ENCODE peak calls at places on chromosomes 4 and X, in nine cellular contexts. W is tibial nerve, R is K562, Z is Peyer's patch, A is fibroblast of lung, M is gastrocnemius medialis, L is H1, N is right lobe of liver, G is uterus. I is an unnamed sample. For H3K4me1, the result is how much of the 10 kb centered on the place peaks cover.

GRCh38 chr4:53682196-53682595 is 90.9 kb upstream of the LNX1 start:
- DNase-seq in Z (no peak), G (no peak), W (no peak), A (peak), M (no peak), N (no peak), R (no peak), L (no peak), I (no peak)

GRCh38 chrX:13721819-13722527 is 12.4 kb downstream of the TRAPPC2 start:
- DNase-seq in R (no peak), N (no peak), W (no peak), G (no peak), A (peak), M (no peak), Z (no peak), L (no peak), I (no peak)

GRCh38 chrX:13994104-13994503 is 35.6 kb downstream of the GEMIN8 start:
- DNase-seq in G (no peak), Z (no peak), N (no peak), A (no peak), L (no peak), M (no peak), R (no peak), W (no peak), I (no peak)

GRCh38 chrX:101287402-101287801 is 3.7 kb downstream of the TAF7L start:
- DNase-seq in A (peak), M (no peak), N (no peak), Z (no peak), R (peak), L (no peak), G (no peak), W (no peak), I (no peak)

GRCh38 chrX:154458116-154458953 is at the start of gene PLXNA3:
- DNase-seq in R (peak), N (peak), Z (peak), G (no peak), W (no peak), L (peak), A (peak), M (no peak), I (no peak)

GRCh38 chr4:24794111-24794860 is 1.1 kb upstream of the SOD3 start:
- DNase-seq in M (no peak), A (peak), G (peak), N (no peak), W (no peak), R (no peak), Z (no peak), L (no peak), I (peak)

GRCh38 chrX:68995780-68996551 is 167.1 kb downstream of the EFNB1 start:
- DNase-seq in A (peak), G (peak), L (peak), R (no peak), M (peak), Z (peak), W (no peak), N (peak), I (no peak)

GRCh38 chr4:81040175-81040659 is 9.7 kb downstream of the BMP3 start:
- DNase-seq in Z (no peak), W (no peak), N (no peak), M (no peak), L (no peak), R (peak), G (no peak), A (peak), I (no peak)

GRCh38 chr4:94976371-94977011 is 218.7 kb downstream of the BMPR1B start:
- DNase-seq in M (no peak), W (no peak), L (no peak), N (no peak), G (no peak), Z (no peak), A (peak), R (no peak), I (no peak)

GRCh38 chr4:144582105-144582850 is 63.7 kb upstream of the HHIP start:
- DNase-seq in Z (no peak), L (no peak), A (peak), W (no peak), M (no peak), R (no peak), G (no peak), N (no peak), I (no peak)

GRCh38 chrX:9573282-9574106 is 108.6 kb downstream of the TBL1X start:
- DNase-seq in Z (peak), A (no peak), N (peak), G (no peak), M (no peak), W (no peak), L (peak), R (no peak), I (no peak)

GRCh38 chr4:177228599-177228998 is 81.1 kb upstream of the NEIL3 start:
- DNase-seq in G (no peak), M (no peak), Z (no peak), N (no peak), R (no peak), A (no peak), W (no peak), L (no peak), I (no peak)

GRCh38 chr4:150510176-150510875 is 71.6 kb upstream of the MAB21L2 start:
- DNase-seq in R (no peak), N (no peak), Z (no peak), L (no peak), A (peak), W (no peak), G (no peak), M (no peak), I (no peak)

GRCh38 chr4:37490391-37491347 is 195.5 kb downstream of the RELL1 start:
- DNase-seq in M (no peak), G (no peak), Z (no peak), A (no peak), L (no peak), W (no peak), R (no peak), N (no peak), I (no peak)

GRCh38 chr4:142886566-142886965 is 40.5 kb upstream of the INPP4B start:
- DNase-seq in W (no peak), R (no peak), M (no peak), G (no peak), L (no peak), Z (no peak), A (no peak), N (no peak), I (no peak)

GRCh38 chrX:95063554-95063953 is 1389.5 kb downstream of the FAM133A start:
- DNase-seq in L (no peak), A (peak), M (no peak), Z (no peak), G (no peak), W (no peak), N (no peak), R (no peak), I (no peak)

GRCh38 chr4:124337874-124338273 is 374.7 kb downstream of the ANKRD50 start:
- DNase-seq in N (no peak), G (no peak), R (no peak), L (no peak), M (no peak), W (no peak), A (peak), Z (no peak), I (no peak)

GRCh38 chrX:125202486-125203378 is 116.9 kb upstream of the TEX13C start:
- DNase-seq in W (no peak), A (no peak), R (no peak), Z (no peak), M (no peak), G (no peak), N (no peak), L (peak), I (no peak)

GRCh38 chr4:22363071-22363470 is 152.8 kb downstream of the ADGRA3 start:
- DNase-seq in M (no peak), A (no peak), Z (no peak), L (no peak), N (no peak), W (no peak), R (no peak), G (no peak), I (no peak)

GRCh38 chr4:128821151-128821550 is 11.7 kb downstream of the JADE1 start:
- DNase-seq in R (no peak), Z (no peak), N (no peak), A (no peak), L (no peak), W (no peak), G (no peak), M (no peak), I (no peak)

GRCh38 chr4:138727704-138728103 is 287.9 kb upstream of the NOCT start:
- DNase-seq in A (no peak), L (no peak), M (no peak), G (no peak), W (no peak), N (no peak), Z (no peak), R (no peak), I (no peak)

GRCh38 chr4:83436680-83437079 is 18.9 kb downstream of the HELQ start:
- DNase-seq in M (no peak), W (no peak), L (no peak), N (no peak), R (no peak), G (no peak), Z (no peak), A (no peak), I (no peak)

GRCh38 chrX:103376118-103376978 is at the start of gene BEX3:
- DNase-seq in W (peak), G (peak), Z (peak), M (no peak), A (peak), R (no peak), N (peak), L (peak), I (no peak)

GRCh38 chr4:58649236-58649635 is 1539.1 kb upstream of the IGFBP7 start:
- DNase-seq in Z (no peak), R (no peak), G (no peak), A (no peak), N (no peak), M (no peak), W (no peak), L (no peak), I (no peak)

GRCh38 chr4:36281384-36282106 is at the start of gene DTHD1:
- DNase-seq in W (no peak), L (no peak), M (no peak), G (no peak), R (no peak), N (no peak), A (peak), Z (no peak), I (no peak)

GRCh38 chr4:2059034-2059725 is at the start of gene NAT8L:
- DNase-seq in N (peak), R (peak), G (no peak), W (no peak), L (no peak), A (no peak), Z (no peak), M (no peak), I (no peak)

GRCh38 chr4:42706086-42706485 is 49.2 kb upstream of the ATP8A1 start:
- DNase-seq in A (no peak), G (no peak), Z (no peak), R (no peak), N (no peak), L (no peak), M (no peak), W (no peak), I (no peak)

GRCh38 chr4:126209117-126209516 is 894.4 kb downstream of the FAT4 start:
- DNase-seq in W (no peak), G (no peak), M (no peak), N (no peak), R (no peak), Z (no peak), L (no peak), A (no peak), I (no peak)

GRCh38 chr4:12580787-12581186 is 903.4 kb downstream of the RAB28 start:
- DNase-seq in Z (no peak), W (no peak), N (no peak), R (no peak), M (no peak), A (no peak), L (no peak), G (no peak), I (no peak)

GRCh38 chr4:108030332-108030731 is 40.6 kb downstream of the HADH start:
- DNase-seq in G (no peak), M (no peak), N (no peak), R (peak), Z (no peak), L (no peak), A (peak), W (peak), I (no peak)

GRCh38 chr4:143411527-143412480 is 75.1 kb downstream of the GAB1 start:
- DNase-seq in A (peak), Z (no peak), M (no peak), N (no peak), L (no peak), G (no peak), W (no peak), R (no peak), I (no peak)

GRCh38 chrX:124984140-124984813 is 335.4 kb upstream of the TEX13C start:
- DNase-seq in R (no peak), N (no peak), Z (no peak), A (no peak), L (no peak), W (no peak), G (no peak), M (no peak), I (no peak)

GRCh38 chr4:8793571-8794160 is 78.0 kb downstream of the HMX1 start:
- DNase-seq in R (no peak), L (no peak), A (no peak), M (no peak), G (no peak), W (no peak), N (no peak), Z (no peak), I (no peak)

GRCh38 chr4:8468746-8469535 is 28.4 kb downstream of the TRMT44 start:
- DNase-seq in G (peak), N (peak), M (peak), W (peak), Z (peak), R (peak), L (peak), A (peak), I (no peak)

GRCh38 chrX:24466025-24466424 is 939 bp downstream of the PDK3 start:
- DNase-seq in M (no peak), Z (no peak), R (no peak), N (no peak), W (no peak), L (no peak), A (no peak), G (no peak), I (no peak)

GRCh38 chrX:134431894-134432293 is 28.1 kb upstream of the HPRT1 start:
- DNase-seq in A (peak), Z (no peak), W (no peak), G (no peak), R (no peak), L (no peak), M (no peak), N (no peak), I (no peak)

GRCh38 chr4:168837922-168838321 is 172.1 kb downstream of the CBR4 start:
- DNase-seq in G (no peak), Z (no peak), A (no peak), W (no peak), M (peak), N (no peak), L (no peak), R (no peak), I (no peak)
- H3K4me1 ChIP-seq in G (under half), Z (under half), A (under half), W (under half), M (half or more), N (under half), L (under half), R (under half), I (half or more)

GRCh38 chrX:2708016-2708415 is 16.9 kb downstream of the CD99 start:
- DNase-seq in L (no peak), G (no peak), N (no peak), M (no peak), A (no peak), Z (peak), W (no peak), R (no peak), I (no peak)

GRCh38 chrX:2705036-2705435 is 13.9 kb downstream of the CD99 start:
- DNase-seq in A (peak), M (peak), Z (peak), N (no peak), R (no peak), G (no peak), L (no peak), W (no peak), I (peak)

GRCh38 chrX:2707334-2707760 is 16.3 kb downstream of the CD99 start:
- DNase-seq in M (peak), L (no peak), G (no peak), W (peak), R (no peak), A (peak), N (peak), Z (peak), I (peak)

GRCh38 chrX:2703991-2704369 is 12.9 kb downstream of the CD99 start:
- DNase-seq in M (peak), Z (peak), W (no peak), G (no peak), R (no peak), N (no peak), A (peak), L (no peak), I (no peak)

GRCh38 chrX:2705461-2705860 is 14.4 kb downstream of the CD99 start:
- DNase-seq in N (no peak), Z (no peak), R (no peak), M (no peak), W (no peak), G (no peak), A (no peak), L (no peak), I (no peak)
- H3K27ac ChIP-seq in N (no peak), Z (no peak), R (no peak), M (peak), W (no peak), G (no peak), A (no peak), L (no peak), I (no peak)

GRCh38 chrX:131053076-131053475 is 5.1 kb upstream of the ARHGAP36 start:
- DNase-seq in R (no peak), Z (no peak), N (no peak), A (no peak), M (no peak), W (no peak), L (no peak), G (no peak), I (no peak)
- H3K4me3 ChIP-seq in R (no peak), Z (no peak), N (no peak), A (no peak), M (no peak), W (no peak), L (no peak), G (no peak), I (no peak)

DNA sequence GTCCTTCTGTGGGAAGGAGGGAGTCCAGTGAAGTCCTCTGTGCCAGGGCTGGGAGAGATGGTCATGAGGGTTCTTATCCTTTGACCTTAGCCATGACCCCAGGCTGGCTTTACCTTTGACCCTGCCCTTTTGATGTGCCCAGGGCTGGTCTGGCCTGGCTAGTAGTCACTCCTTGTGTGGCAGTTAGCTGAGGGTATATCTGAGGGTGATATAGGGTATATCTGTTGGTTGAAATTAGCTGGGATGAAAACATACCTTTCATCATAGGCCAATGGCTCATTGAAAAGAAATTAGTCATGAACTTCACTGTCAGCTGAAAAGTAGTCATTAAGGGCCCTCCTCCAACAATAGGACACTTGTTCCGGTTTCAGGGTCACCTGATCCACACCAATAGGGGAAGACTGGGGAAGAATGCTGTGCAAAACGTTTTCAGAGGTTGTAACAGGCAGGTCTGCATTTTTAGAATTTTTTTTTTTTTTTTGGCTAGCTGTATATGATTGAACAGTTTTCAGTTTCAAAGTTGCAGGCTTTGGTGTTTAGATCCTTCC is 74.6 kb upstream of the STOX2 start:
- DNase-seq in L (no peak), Z (no peak), M (no peak), W (no peak), N (no peak), G (no peak), A (no peak), R (no peak), I (no peak)
- H3K4me1 ChIP-seq in L (under half), Z (under half), M (under half), W (under half), N (under half), G (under half), A (under half), R (under half), I (under half)